ENCODE peak calls at places on chromosomes 7 and 10, in nine cellular contexts. X is CD8-positive, alpha-beta T cell; V is brain microvascular endothelial cell; R is pancreas; D is breast epithelium; M is neuronal stem cell; E is PC-9; C is tibial artery; L is cardiac muscle cell. Y is an unnamed sample.

GRCh38 chr10:4470231-4470840 is 355.7 kb upstream of the AKR1E2 start:
- DNase-seq in X (no peak), V (peak), R (no peak), D (no peak), M (no peak), E (peak), C (no peak), L (peak), Y (no peak)

GRCh38 chr10:24821986-24822385 is 98.3 kb upstream of the ARHGAP21 start:
- DNase-seq in X (no peak), V (peak), R (no peak), D (no peak), M (no peak), E (peak), C (no peak), L (no peak), Y (no peak)

GRCh38 chr7:100219271-100219737 is 445 bp upstream of the PVRIG start:
- DNase-seq in X (no peak), V (no peak), R (no peak), D (no peak), M (no peak), E (no peak), C (no peak), L (no peak), Y (no peak)

GRCh38 chr7:124085168-124085567 is 52.3 kb upstream of the TMEM229A start:
- DNase-seq in X (no peak), V (peak), R (peak), D (no peak), M (no peak), E (no peak), C (no peak), L (peak), Y (no peak)

GRCh38 chr7:5428470-5429252 is 5.0 kb upstream of the TNRC18 start:
- DNase-seq in X (no peak), V (peak), R (peak), D (no peak), M (no peak), E (peak), C (peak), L (peak), Y (peak)

GRCh38 chr7:79622781-79623180 is 169.3 kb upstream of the MAGI2 start:
- DNase-seq in X (no peak), V (no peak), R (no peak), D (no peak), M (no peak), E (peak), C (no peak), L (no peak), Y (no peak)

GRCh38 chr7:150390206-150390605 is 11.1 kb downstream of the ZNF775 start:
- DNase-seq in X (no peak), V (no peak), R (no peak), D (no peak), M (no peak), E (no peak), C (no peak), L (no peak), Y (no peak)

GRCh38 chr10:13784067-13784466 is 197.3 kb downstream of the PRPF18 start:
- DNase-seq in X (no peak), V (peak), R (no peak), D (no peak), M (no peak), E (no peak), C (no peak), L (no peak), Y (no peak)

GRCh38 chr10:118701529-118702323 is 53.0 kb downstream of the CACUL1 start:
- DNase-seq in X (no peak), V (peak), R (no peak), D (no peak), M (no peak), E (no peak), C (no peak), L (no peak), Y (no peak)

GRCh38 chr7:79176859-79177477 is 276.5 kb downstream of the MAGI2 start:
- DNase-seq in X (no peak), V (peak), R (no peak), D (no peak), M (peak), E (no peak), C (no peak), L (peak), Y (no peak)

GRCh38 chr10:25039531-25039930 is 23.1 kb downstream of the THNSL1 start:
- DNase-seq in X (no peak), V (no peak), R (no peak), D (no peak), M (no peak), E (no peak), C (no peak), L (no peak), Y (no peak)

GRCh38 chr10:85593226-85593625 is 773.4 kb downstream of the GRID1 start:
- DNase-seq in X (no peak), V (no peak), R (no peak), D (no peak), M (no peak), E (no peak), C (no peak), L (no peak), Y (no peak)

GRCh38 chr10:110275140-110275729 is 29.5 kb downstream of the SMNDC1 start:
- DNase-seq in X (no peak), V (no peak), R (no peak), D (no peak), M (no peak), E (no peak), C (no peak), L (no peak), Y (no peak)

GRCh38 chr10:95469251-95469650 is 91.9 kb downstream of the SORBS1 start:
- DNase-seq in X (no peak), V (no peak), R (no peak), D (no peak), M (no peak), E (no peak), C (no peak), L (no peak), Y (no peak)

GRCh38 chr10:24908793-24909423 is 43.5 kb downstream of the PRTFDC1 start:
- DNase-seq in X (no peak), V (peak), R (no peak), D (no peak), M (no peak), E (no peak), C (no peak), L (peak), Y (no peak)

GRCh38 chr10:35416628-35417625 is 80.6 kb downstream of the CCNY start:
- DNase-seq in X (no peak), V (no peak), R (no peak), D (no peak), M (no peak), E (no peak), C (no peak), L (no peak), Y (no peak)

GRCh38 chr10:96578633-96579032 is 8.2 kb downstream of the TM9SF3 start:
- DNase-seq in X (no peak), V (no peak), R (no peak), D (no peak), M (no peak), E (no peak), C (no peak), L (no peak), Y (no peak)

GRCh38 chr10:70348228-70348850 is 34.1 kb downstream of the LRRC20 start:
- DNase-seq in X (no peak), V (peak), R (peak), D (no peak), M (no peak), E (no peak), C (no peak), L (peak), Y (peak)

GRCh38 chr7:80335473-80336232 is 176.2 kb downstream of the GNAT3 start:
- DNase-seq in X (no peak), V (no peak), R (no peak), D (no peak), M (peak), E (no peak), C (no peak), L (peak), Y (no peak)

GRCh38 chr7:27395626-27396025 is 153.0 kb downstream of the EVX1 start:
- DNase-seq in X (no peak), V (no peak), R (no peak), D (no peak), M (no peak), E (no peak), C (no peak), L (no peak), Y (no peak)

GRCh38 chr7:158695726-158696452 is 8.7 kb downstream of the NCAPG2 start:
- DNase-seq in X (no peak), V (peak), R (no peak), D (peak), M (no peak), E (peak), C (peak), L (peak), Y (no peak)

GRCh38 chr7:97499204-97499603 is 232.7 kb upstream of the TAC1 start:
- DNase-seq in X (no peak), V (peak), R (no peak), D (no peak), M (peak), E (no peak), C (no peak), L (peak), Y (no peak)

GRCh38 chr7:157490465-157490912 is 153.7 kb downstream of the DNAJB6 start:
- DNase-seq in X (no peak), V (peak), R (no peak), D (no peak), M (no peak), E (peak), C (no peak), L (peak), Y (no peak)

GRCh38 chr7:107355616-107356015 is 114.2 kb upstream of the GPR22 start:
- DNase-seq in X (no peak), V (no peak), R (no peak), D (no peak), M (no peak), E (no peak), C (no peak), L (no peak), Y (no peak)

GRCh38 chr7:110646814-110647213 is 444.1 kb upstream of the LRRN3 start:
- DNase-seq in X (no peak), V (no peak), R (no peak), D (no peak), M (no peak), E (no peak), C (no peak), L (no peak), Y (no peak)

GRCh38 chr7:92641921-92642511 is 51.8 kb upstream of the FAM133B start:
- DNase-seq in X (peak), V (peak), R (no peak), D (no peak), M (no peak), E (no peak), C (no peak), L (peak), Y (no peak)

GRCh38 chr10:89888647-89889046 is 187.3 kb downstream of the KIF20B start:
- DNase-seq in X (no peak), V (no peak), R (no peak), D (no peak), M (no peak), E (no peak), C (no peak), L (no peak), Y (no peak)

GRCh38 chr7:121085922-121086321 is 97.4 kb downstream of the CPED1 start:
- DNase-seq in X (no peak), V (no peak), R (no peak), D (no peak), M (no peak), E (no peak), C (peak), L (peak), Y (no peak)

GRCh38 chr7:88597941-88598425 is 161.5 kb upstream of the ZNF804B start:
- DNase-seq in X (no peak), V (no peak), R (no peak), D (no peak), M (no peak), E (no peak), C (no peak), L (no peak), Y (no peak)

GRCh38 chr7:74094224-74095095 is 10.9 kb downstream of the LIMK1 start:
- DNase-seq in X (peak), V (peak), R (peak), D (peak), M (peak), E (peak), C (peak), L (peak), Y (peak)

GRCh38 chr7:63012633-63013183 is 985.9 kb upstream of the ZNF722 start:
- DNase-seq in X (no peak), V (no peak), R (no peak), D (no peak), M (no peak), E (no peak), C (no peak), L (no peak), Y (no peak)
- H3K4me3 ChIP-seq in X (no peak), V (no peak), R (no peak), D (no peak), M (peak), E (no peak), C (no peak), L (no peak), Y (no peak)

GRCh38 chr10:124721295-124722052 is 22.7 kb downstream of the FAM53B start:
- DNase-seq in X (no peak), V (no peak), R (no peak), D (no peak), M (no peak), E (no peak), C (peak), L (peak), Y (no peak)

GRCh38 chr10:124717358-124717757 is 26.8 kb downstream of the FAM53B start:
- DNase-seq in X (no peak), V (no peak), R (no peak), D (no peak), M (no peak), E (no peak), C (no peak), L (no peak), Y (no peak)

GRCh38 chr10:124722812-124723783 is 21.1 kb downstream of the FAM53B start:
- DNase-seq in X (peak), V (no peak), R (no peak), D (no peak), M (no peak), E (no peak), C (peak), L (no peak), Y (peak)

GRCh38 chr10:124717911-124718734 is 26.1 kb downstream of the FAM53B start:
- DNase-seq in X (peak), V (no peak), R (no peak), D (no peak), M (no peak), E (peak), C (no peak), L (no peak), Y (no peak)

GRCh38 chr10:124719213-124719851 is 24.8 kb downstream of the FAM53B start:
- DNase-seq in X (peak), V (peak), R (no peak), D (peak), M (no peak), E (peak), C (no peak), L (peak), Y (peak)
- H3K27ac ChIP-seq in X (peak), V (no peak), R (peak), D (peak), M (no peak), E (no peak), C (no peak), L (no peak), Y (peak)

GRCh38 chr7:135713836-135714470 is 14.0 kb downstream of the SLC13A4 start:
- DNase-seq in X (no peak), V (no peak), R (no peak), D (no peak), M (no peak), E (no peak), C (no peak), L (no peak), Y (no peak)
- H3K4me3 ChIP-seq in X (no peak), V (no peak), R (no peak), D (no peak), M (no peak), E (no peak), C (no peak), L (no peak), Y (no peak)

GRCh38 chr7:77482015-77482414 is 55.1 kb upstream of the PTPN12 start:
- DNase-seq in X (no peak), V (no peak), R (no peak), D (peak), M (no peak), E (peak), C (no peak), L (peak), Y (no peak)
- H3K27ac ChIP-seq in X (no peak), V (no peak), R (peak), D (peak), M (no peak), E (peak), C (no peak), L (no peak), Y (no peak)